ENCODE peak calls at places on chromosomes 13 and 19, in four cellular contexts. Q is effector CD4-positive, alpha-beta T cell; G is caudate nucleus; S is mesothelial cell of epicardium. U is an unnamed sample.

GRCh38 chr13:105982219-105982618 is 553.2 kb downstream of the EFNB2 start:
- DNase-seq in Q (no peak), G (no peak), S (no peak), U (no peak)

GRCh38 chr13:21933001-21933400 is 262.1 kb downstream of the FGF9 start:
- DNase-seq in Q (no peak), G (no peak), S (no peak), U (no peak)

GRCh38 chr13:102903659-102904407 is 58.0 kb downstream of the ERCC5 start:
- DNase-seq in Q (no peak), G (no peak), S (no peak), U (no peak)

GRCh38 chr13:46575843-46576242 is 22.9 kb downstream of the LRCH1 start:
- DNase-seq in Q (no peak), G (no peak), S (no peak), U (no peak)

GRCh38 chr19:27764186-27764804 is 1448.7 kb downstream of the UQCRFS1 start:
- DNase-seq in Q (no peak), G (no peak), S (no peak), U (no peak)

GRCh38 chr13:69857188-69857821 is 250.3 kb upstream of the ATXN8OS start:
- DNase-seq in Q (no peak), G (no peak), S (no peak), U (peak)

GRCh38 chr13:42398542-42398941 is 126.6 kb downstream of the AKAP11 start:
- DNase-seq in Q (no peak), G (no peak), S (no peak), U (no peak)

GRCh38 chr19:9673912-9674668 is 810 bp downstream of the ZNF562 start:
- DNase-seq in Q (no peak), G (no peak), S (no peak), U (no peak)

GRCh38 chr13:106873810-106874209 is 305.9 kb upstream of the ARGLU1 start:
- DNase-seq in Q (no peak), G (no peak), S (no peak), U (no peak)

GRCh38 chr19:41083516-41083915 is 4.7 kb upstream of the CYP2A13 start:
- DNase-seq in Q (no peak), G (no peak), S (no peak), U (no peak)

GRCh38 chr13:52449323-52450011 is 967 bp downstream of the VPS36 start:
- DNase-seq in Q (no peak), G (no peak), S (no peak), U (no peak)

GRCh38 chr13:27825153-27825552 is 32.9 kb downstream of the GSX1 start:
- DNase-seq in Q (no peak), G (no peak), S (no peak), U (no peak)

GRCh38 chr19:310781-311496 is 19.7 kb upstream of the PLPP2 start:
- DNase-seq in Q (no peak), G (no peak), S (no peak), U (no peak)

GRCh38 chr13:43446126-43446525 is 340.6 kb downstream of the ENOX1 start:
- DNase-seq in Q (no peak), G (no peak), S (no peak), U (no peak)

GRCh38 chr13:66574606-66575005 is 655.5 kb downstream of the PCDH9 start:
- DNase-seq in Q (no peak), G (no peak), S (no peak), U (no peak)

GRCh38 chr13:29384466-29384865 is 211.0 kb downstream of the SLC7A1 start:
- DNase-seq in Q (no peak), G (no peak), S (no peak), U (no peak)

GRCh38 chr19:8466018-8466417 is 21.2 kb downstream of the HNRNPM start:
- DNase-seq in Q (no peak), G (no peak), S (no peak), U (no peak)

GRCh38 chr19:7507884-7508283 is 8.0 kb upstream of the ZNF358 start:
- DNase-seq in Q (no peak), G (no peak), S (no peak), U (no peak)

GRCh38 chr19:33487901-33488817 is 33.4 kb downstream of the PEPD start:
- DNase-seq in Q (no peak), G (no peak), S (no peak), U (no peak)

GRCh38 chr13:91036886-91037285 is 310.6 kb upstream of the MIR17HG start:
- DNase-seq in Q (no peak), G (no peak), S (no peak), U (no peak)

GRCh38 chr13:66312312-66313087 is 917.6 kb downstream of the PCDH9 start:
- DNase-seq in Q (no peak), G (no peak), S (no peak), U (no peak)

U was measured in hippocampal formation.